ENCODE peak calls at places on chromosomes 2 and 18, in five cellular contexts. H is cardiac muscle cell; E is activated gamma-delta T cell treated with anti-CD3 and anti-CD28 coated beads, Interleukin-2, amount 50 U/mL, for 16 hours; C is astrocyte; W is body of pancreas. N is an unnamed sample.

GRCh38 chr2:46346719-46347118 is 49.5 kb downstream of the EPAS1 start:
- DNase-seq in H (no peak), E (no peak), C (no peak), W (no peak), N (no peak)

GRCh38 chr2:58865436-58865835 is 624.3 kb upstream of the FANCL start:
- DNase-seq in H (no peak), E (no peak), C (no peak), W (no peak), N (no peak)

GRCh38 chr2:230875347-230876315 is 10.9 kb downstream of the ITM2C start:
- DNase-seq in H (no peak), E (no peak), C (no peak), W (peak; percentile 5), N (no peak)

GRCh38 chr2:67965246-67965645 is 97.6 kb downstream of the C1D start:
- DNase-seq in H (no peak), E (no peak), C (no peak), W (no peak), N (no peak)

GRCh38 chr18:12327510-12328178 is 19.6 kb downstream of the TUBB6 start:
- DNase-seq in H (peak; percentile 84), E (peak; percentile 54), C (peak; percentile 56), W (peak; percentile 86), N (peak; percentile 85)

GRCh38 chr2:25265802-25266201 is 75.9 kb downstream of the DNMT3A start:
- DNase-seq in H (no peak), E (no peak), C (no peak), W (no peak), N (no peak)

GRCh38 chr18:66159451-66159850 is 408.6 kb downstream of the CDH7 start:
- DNase-seq in H (no peak), E (no peak), C (no peak), W (no peak), N (no peak)

GRCh38 chr2:150370600-150370999 is 116.9 kb downstream of the RND3 start:
- DNase-seq in H (no peak), E (no peak), C (no peak), W (no peak), N (no peak)

GRCh38 chr2:241895427-241895731 is 25.9 kb downstream of the RTP5 start:
- DNase-seq in H (no peak), E (no peak), C (no peak), W (no peak), N (no peak)